ENCODE peak calls at places on chromosomes 11 and 22, in five cellular contexts. One of them, this sample, is unnamed.

GRCh38 chr11:110801328-110801727 is 89.1 kb upstream of the ARHGAP20 start:
- DNase-seq in activated naive CD4-positive, alpha-beta T cell treated with anti-CD3 and anti-CD28 coated beads, Interleukin-2, amount 50 U/mL, for 16 hours: no peak
- DNase-seq in IMR-90: no peak
- DNase-seq in epithelial cell of esophagus: no peak
- DNase-seq in CD4-positive, CD25-positive, alpha-beta regulatory T cell: no peak
- DNase-seq in this sample: no peak

GRCh38 chr11:406796-407650 is 7.8 kb downstream of the SIGIRR start:
- DNase-seq in activated naive CD4-positive, alpha-beta T cell treated with anti-CD3 and anti-CD28 coated beads, Interleukin-2, amount 50 U/mL, for 16 hours: peak
- DNase-seq in IMR-90: peak
- DNase-seq in epithelial cell of esophagus: peak
- DNase-seq in CD4-positive, CD25-positive, alpha-beta regulatory T cell: peak
- DNase-seq in this sample: no peak

GRCh38 chr11:8266246-8267241 is 2.9 kb upstream of the LMO1 start:
- DNase-seq in activated naive CD4-positive, alpha-beta T cell treated with anti-CD3 and anti-CD28 coated beads, Interleukin-2, amount 50 U/mL, for 16 hours: no peak
- DNase-seq in IMR-90: no peak
- DNase-seq in epithelial cell of esophagus: no peak
- DNase-seq in CD4-positive, CD25-positive, alpha-beta regulatory T cell: no peak
- DNase-seq in this sample: no peak

GRCh38 chr11:102306048-102306575 is 11.2 kb upstream of the BIRC3 start:
- DNase-seq in activated naive CD4-positive, alpha-beta T cell treated with anti-CD3 and anti-CD28 coated beads, Interleukin-2, amount 50 U/mL, for 16 hours: no peak
- DNase-seq in IMR-90: no peak
- DNase-seq in epithelial cell of esophagus: peak
- DNase-seq in CD4-positive, CD25-positive, alpha-beta regulatory T cell: no peak
- DNase-seq in this sample: no peak

GRCh38 chr22:50399751-50400331 is 56.7 kb downstream of the PPP6R2 start:
- DNase-seq in activated naive CD4-positive, alpha-beta T cell treated with anti-CD3 and anti-CD28 coated beads, Interleukin-2, amount 50 U/mL, for 16 hours: no peak
- DNase-seq in IMR-90: no peak
- DNase-seq in epithelial cell of esophagus: no peak
- DNase-seq in CD4-positive, CD25-positive, alpha-beta regulatory T cell: no peak
- DNase-seq in this sample: no peak

GRCh38 chr11:79708319-79708928 is 267.6 kb upstream of the TENM4 start:
- DNase-seq in activated naive CD4-positive, alpha-beta T cell treated with anti-CD3 and anti-CD28 coated beads, Interleukin-2, amount 50 U/mL, for 16 hours: no peak
- DNase-seq in IMR-90: peak
- DNase-seq in epithelial cell of esophagus: peak
- DNase-seq in CD4-positive, CD25-positive, alpha-beta regulatory T cell: no peak
- DNase-seq in this sample: peak

GRCh38 chr11:2590951-2591754 is 108.6 kb downstream of the KCNQ1OT1 start:
- DNase-seq in activated naive CD4-positive, alpha-beta T cell treated with anti-CD3 and anti-CD28 coated beads, Interleukin-2, amount 50 U/mL, for 16 hours: no peak
- DNase-seq in IMR-90: no peak
- DNase-seq in epithelial cell of esophagus: no peak
- DNase-seq in CD4-positive, CD25-positive, alpha-beta regulatory T cell: no peak
- DNase-seq in this sample: no peak

GRCh38 chr11:119460130-119460529 is 37.2 kb upstream of the THY1 start:
- DNase-seq in activated naive CD4-positive, alpha-beta T cell treated with anti-CD3 and anti-CD28 coated beads, Interleukin-2, amount 50 U/mL, for 16 hours: no peak
- DNase-seq in IMR-90: no peak
- DNase-seq in epithelial cell of esophagus: no peak
- DNase-seq in CD4-positive, CD25-positive, alpha-beta regulatory T cell: no peak
- DNase-seq in this sample: no peak

GRCh38 chr11:2384723-2385041 is 7.6 kb downstream of the CD81 start:
- DNase-seq in activated naive CD4-positive, alpha-beta T cell treated with anti-CD3 and anti-CD28 coated beads, Interleukin-2, amount 50 U/mL, for 16 hours: no peak
- DNase-seq in IMR-90: no peak
- DNase-seq in epithelial cell of esophagus: no peak
- DNase-seq in CD4-positive, CD25-positive, alpha-beta regulatory T cell: no peak
- DNase-seq in this sample: no peak

GRCh38 chr11:117239295-117239694 is 6.8 kb downstream of the RNF214 start:
- DNase-seq in activated naive CD4-positive, alpha-beta T cell treated with anti-CD3 and anti-CD28 coated beads, Interleukin-2, amount 50 U/mL, for 16 hours: no peak
- DNase-seq in IMR-90: peak
- DNase-seq in epithelial cell of esophagus: peak
- DNase-seq in CD4-positive, CD25-positive, alpha-beta regulatory T cell: no peak
- DNase-seq in this sample: no peak

GRCh38 chr11:6604081-6604626 is 580 bp downstream of the ILK start:
- DNase-seq in activated naive CD4-positive, alpha-beta T cell treated with anti-CD3 and anti-CD28 coated beads, Interleukin-2, amount 50 U/mL, for 16 hours: peak
- DNase-seq in IMR-90: peak
- DNase-seq in epithelial cell of esophagus: peak
- DNase-seq in CD4-positive, CD25-positive, alpha-beta regulatory T cell: peak
- DNase-seq in this sample: no peak

GRCh38 chr11:2801711-2802388 is 83.7 kb downstream of the CDKN1C start:
- DNase-seq in activated naive CD4-positive, alpha-beta T cell treated with anti-CD3 and anti-CD28 coated beads, Interleukin-2, amount 50 U/mL, for 16 hours: peak
- DNase-seq in IMR-90: no peak
- DNase-seq in epithelial cell of esophagus: no peak
- DNase-seq in CD4-positive, CD25-positive, alpha-beta regulatory T cell: no peak
- DNase-seq in this sample: no peak

GRCh38 chr11:70016666-70017347 is 61.3 kb upstream of the ANO1 start:
- DNase-seq in activated naive CD4-positive, alpha-beta T cell treated with anti-CD3 and anti-CD28 coated beads, Interleukin-2, amount 50 U/mL, for 16 hours: no peak
- DNase-seq in IMR-90: peak
- DNase-seq in epithelial cell of esophagus: peak
- DNase-seq in CD4-positive, CD25-positive, alpha-beta regulatory T cell: no peak
- DNase-seq in this sample: no peak

GRCh38 chr22:19111140-19111539 is 11.1 kb downstream of the DGCR2 start:
- DNase-seq in activated naive CD4-positive, alpha-beta T cell treated with anti-CD3 and anti-CD28 coated beads, Interleukin-2, amount 50 U/mL, for 16 hours: no peak
- DNase-seq in IMR-90: no peak
- DNase-seq in epithelial cell of esophagus: no peak
- DNase-seq in CD4-positive, CD25-positive, alpha-beta regulatory T cell: no peak
- DNase-seq in this sample: no peak

GRCh38 chr22:32662587-32662915 is 139.0 kb upstream of the TIMP3 start:
- DNase-seq in activated naive CD4-positive, alpha-beta T cell treated with anti-CD3 and anti-CD28 coated beads, Interleukin-2, amount 50 U/mL, for 16 hours: no peak
- DNase-seq in IMR-90: no peak
- DNase-seq in epithelial cell of esophagus: no peak
- DNase-seq in CD4-positive, CD25-positive, alpha-beta regulatory T cell: no peak
- DNase-seq in this sample: no peak